ENCODE peak calls at places on chromosomes 11 and 22, in six cellular contexts. Q, A, W, X, Y and F are unnamed samples.

GRCh38 chr11:66727282-66727882 is 1.6 kb downstream of the SPTBN2 start:
- DNase-seq in Q (peak), A (peak), W (peak), X (peak), Y (no peak), F (no peak)

GRCh38 chr11:69014084-69014935 is 1.3 kb upstream of the MRGPRF start:
- DNase-seq in Q (peak), A (no peak), W (no peak), X (no peak), Y (no peak), F (no peak)

GRCh38 chr11:10581481-10582019 is 13.1 kb upstream of the LYVE1 start:
- DNase-seq in Q (peak), A (no peak), W (no peak), X (no peak), Y (peak), F (no peak)

GRCh38 chr11:18466402-18466801 is 10.7 kb downstream of the LDHAL6A start:
- DNase-seq in Q (no peak), A (no peak), W (no peak), X (no peak), Y (no peak), F (no peak)

GRCh38 chr11:1028291-1028540 is 8.3 kb downstream of the MUC6 start:
- DNase-seq in Q (no peak), A (no peak), W (no peak), X (no peak), Y (no peak), F (no peak)

GRCh38 chr22:21051145-21051835 is 5.5 kb downstream of the LRRC74B start:
- DNase-seq in Q (no peak), A (no peak), W (no peak), X (no peak), Y (no peak), F (no peak)

GRCh38 chr11:117180661-117181585 is 2.4 kb downstream of the SIDT2 start:
- DNase-seq in Q (peak), A (peak), W (peak), X (peak), Y (peak), F (peak)

GRCh38 chr22:44622685-44623084 is 79.3 kb upstream of the PRR5 start:
- DNase-seq in Q (no peak), A (no peak), W (no peak), X (no peak), Y (no peak), F (no peak)

GRCh38 chr11:115612331-115612730 is 108.1 kb upstream of the CADM1 start:
- DNase-seq in Q (peak), A (no peak), W (no peak), X (no peak), Y (no peak), F (no peak)

GRCh38 chr22:47629791-47630655 is 867.6 kb downstream of the TBC1D22A start:
- DNase-seq in Q (no peak), A (no peak), W (no peak), X (no peak), Y (peak), F (no peak)

GRCh38 chr11:55714982-55715888 is 53.2 kb downstream of the OR4C6 start:
- DNase-seq in Q (no peak), A (peak), W (peak), X (no peak), Y (no peak), F (no peak)

GRCh38 chr11:65375012-65375411 is 7.4 kb downstream of the SLC25A45 start:
- DNase-seq in Q (no peak), A (no peak), W (no peak), X (no peak), Y (no peak), F (no peak)

DNA sequence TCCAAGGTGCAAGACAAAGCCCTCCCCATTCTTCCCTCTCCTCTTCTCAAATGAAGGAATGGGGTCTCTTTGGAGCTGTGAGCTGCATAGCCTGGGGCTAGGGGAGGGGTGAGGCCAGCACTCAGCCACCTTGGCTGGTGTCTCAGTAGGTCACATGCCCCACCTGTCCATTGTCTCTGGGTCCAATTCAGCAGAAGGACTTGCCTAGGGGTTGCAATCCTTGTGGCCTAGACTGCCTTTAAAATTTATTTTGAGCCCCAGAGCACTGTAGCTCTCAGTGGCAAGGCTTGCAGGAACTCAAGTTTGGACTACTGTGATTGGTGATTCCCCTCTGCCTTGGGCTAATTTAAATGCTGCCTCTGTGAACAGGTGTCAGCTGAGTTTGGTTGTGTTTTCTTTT is 336.7 kb downstream of the DDX10 start:
- DNase-seq in Q (no peak), A (no peak), W (no peak), X (no peak), Y (no peak), F (no peak)
- TF ChIP-seq CTCF in Q (no peak), A (no peak), W (no peak), X (no peak), Y (no peak), F (no peak)

GRCh38 chr11:91857194-91857593 is 367.4 kb upstream of the FAT3 start:
- DNase-seq in Q (no peak), A (no peak), W (no peak), X (no peak), Y (no peak), F (no peak)
- TF ChIP-seq CTCF in Q (no peak), A (no peak), W (no peak), X (no peak), Y (no peak), F (no peak)

GRCh38 chr11:100816823-100817222 is 129.7 kb downstream of the ARHGAP42 start:
- DNase-seq in Q (peak), A (no peak), W (no peak), X (no peak), Y (no peak), F (no peak)
- TF ChIP-seq CTCF in Q (no peak), A (no peak), W (no peak), X (no peak), Y (no peak), F (no peak)

GRCh38 chr11:32297629-32298028 is 137.7 kb downstream of the WT1 start:
- DNase-seq in Q (peak), A (peak), W (peak), X (no peak), Y (no peak), F (no peak)
- TF ChIP-seq CTCF in Q (no peak), A (peak), W (peak), X (peak), Y (no peak), F (peak)

GRCh38 chr11:43685483-43685882 is 4.9 kb downstream of the HSD17B12 start:
- DNase-seq in Q (peak), A (peak), W (no peak), X (no peak), Y (no peak), F (no peak)
- TF ChIP-seq CTCF in Q (no peak), A (peak), W (no peak), X (peak), Y (no peak), F (no peak)

DNA sequence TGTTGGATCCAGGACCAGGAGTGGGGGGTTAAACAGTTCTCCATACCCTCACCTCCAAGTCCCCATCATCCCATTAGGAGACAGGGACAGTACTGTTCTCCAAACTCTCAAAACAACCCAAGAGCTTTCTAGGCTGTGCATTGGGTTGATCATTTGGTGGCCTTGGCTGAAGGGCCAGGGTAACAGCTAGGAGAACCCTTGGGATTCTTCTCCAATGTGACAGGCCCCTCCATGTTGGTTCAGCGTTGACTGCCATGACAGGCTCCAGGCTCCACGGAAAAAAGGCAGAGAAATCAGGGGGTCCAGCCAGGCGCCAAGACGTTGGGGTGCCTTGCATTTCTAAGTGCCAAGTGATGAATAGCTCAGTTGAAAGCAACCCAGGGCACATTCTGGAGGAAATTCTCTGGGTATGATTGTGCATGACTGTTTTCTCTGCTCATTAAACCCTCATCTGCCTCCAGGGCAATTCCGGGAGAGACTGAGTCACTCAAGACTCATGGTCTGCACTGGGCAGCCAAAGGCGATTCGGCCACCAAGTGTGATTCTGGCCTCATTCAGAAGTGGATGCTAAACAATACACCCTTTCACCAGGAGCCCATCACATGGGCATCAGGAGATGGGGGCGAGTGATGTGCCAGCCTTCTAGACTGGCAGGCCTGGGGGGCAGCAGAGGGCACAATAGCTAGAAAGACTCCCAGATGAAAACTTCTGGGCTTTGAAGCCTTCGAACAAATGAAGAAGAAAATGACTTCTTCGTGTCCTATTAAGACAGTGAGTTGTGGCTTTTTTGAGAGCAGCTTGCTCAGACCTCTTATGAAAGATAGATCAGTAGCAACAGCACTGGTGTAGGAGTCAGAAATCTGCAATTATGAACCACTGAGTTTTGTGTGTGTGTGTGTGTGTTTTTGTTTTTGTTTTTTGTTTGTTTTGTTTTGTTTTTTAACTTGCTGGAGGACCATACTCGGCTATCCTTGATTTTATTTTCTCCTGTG is 27.7 kb downstream of the CD44 start:
- DNase-seq in Q (peak), A (peak), W (peak), X (peak), Y (no peak), F (no peak)
- TF ChIP-seq CTCF in Q (no peak), A (peak), W (no peak), X (no peak), Y (no peak), F (no peak)

GRCh38 chr22:34105461-34106062 is 185.3 kb upstream of the LARGE1 start:
- DNase-seq in Q (no peak), A (peak), W (peak), X (no peak), Y (peak), F (peak)
- TF ChIP-seq CTCF in Q (no peak), A (peak), W (no peak), X (peak), Y (peak), F (no peak)

DNA sequence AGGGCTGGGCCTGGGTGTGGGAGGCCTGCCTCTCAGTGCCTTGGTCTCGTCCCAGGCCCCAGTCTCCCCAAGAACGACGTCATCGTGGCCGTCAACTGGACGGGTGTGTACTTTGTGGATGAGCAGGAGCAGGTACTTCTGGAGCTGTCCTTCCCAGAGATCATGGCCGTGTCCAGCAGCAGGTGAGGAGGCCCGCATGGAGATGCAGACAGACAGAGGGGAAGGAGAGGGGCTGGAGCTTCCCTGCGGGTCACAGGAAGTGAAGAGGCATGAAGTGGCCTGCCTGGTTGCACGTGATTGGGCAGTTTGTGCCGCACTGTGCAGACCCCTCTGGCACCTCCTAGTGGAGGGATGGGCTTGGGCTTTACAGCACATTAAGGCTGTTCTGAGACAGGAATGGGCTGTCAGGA is 70.4 kb downstream of the MYO7A start:
- DNase-seq in Q (no peak), A (no peak), W (peak), X (peak), Y (no peak), F (peak)
- TF ChIP-seq CTCF in Q (peak), A (peak), W (no peak), X (no peak), Y (no peak), F (no peak)

DNA sequence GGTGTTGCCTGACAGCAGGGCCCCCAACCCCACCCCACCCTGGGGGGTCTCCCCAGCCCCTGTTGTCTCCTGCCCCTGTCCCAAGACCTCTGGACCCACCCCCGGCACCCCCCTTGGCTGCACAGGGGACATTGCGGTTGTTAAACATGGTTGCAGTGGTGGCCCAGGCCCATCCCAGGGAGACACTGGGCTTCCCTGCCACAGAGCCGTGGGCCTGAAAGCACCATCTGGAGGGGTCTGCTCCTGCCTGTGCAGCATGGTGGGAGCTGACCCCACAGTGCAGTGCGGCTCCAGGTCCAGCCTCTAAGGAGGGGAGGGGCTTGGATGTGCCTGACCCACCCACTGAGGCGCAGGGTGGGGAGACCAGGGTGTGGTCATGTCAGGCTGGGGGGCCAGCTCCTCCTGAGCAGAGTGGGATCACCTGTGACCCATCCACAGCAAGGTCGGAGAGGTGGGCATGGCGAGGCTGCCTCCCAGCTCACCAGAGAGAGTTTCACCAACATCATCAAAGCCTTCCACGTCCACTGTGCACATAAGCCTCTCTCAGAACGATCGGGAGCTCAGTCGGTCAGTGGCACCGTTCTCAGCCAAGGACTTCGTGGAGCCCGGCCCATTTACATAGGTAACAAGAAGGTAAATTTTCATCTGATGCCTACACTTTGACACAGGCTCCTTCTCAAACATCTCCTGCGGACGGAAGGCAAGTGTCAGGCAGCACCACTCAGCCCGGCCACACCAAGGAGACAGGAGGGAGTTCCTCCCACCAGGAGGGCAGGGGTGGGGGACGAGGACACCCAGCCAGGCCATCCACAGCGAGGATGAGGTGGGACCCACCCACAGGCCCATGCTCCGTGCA is 201.1 kb downstream of the BRD1 start:
- DNase-seq in Q (no peak), A (no peak), W (no peak), X (no peak), Y (no peak), F (no peak)
- TF ChIP-seq CTCF in Q (no peak), A (no peak), W (no peak), X (no peak), Y (no peak), F (no peak)

GRCh38 chr22:28835630-28836189 is 35.3 kb upstream of the XBP1 start:
- DNase-seq in Q (no peak), A (no peak), W (no peak), X (no peak), Y (no peak), F (no peak)

GRCh38 chr22:28843633-28844032 is 39.7 kb upstream of the ZNRF3 start:
- DNase-seq in Q (no peak), A (no peak), W (no peak), X (no peak), Y (no peak), F (no peak)

GRCh38 chr22:28837640-28838039 is 37.3 kb upstream of the XBP1 start:
- DNase-seq in Q (no peak), A (no peak), W (no peak), X (no peak), Y (no peak), F (no peak)

GRCh38 chr22:28838971-28839370 is 38.6 kb upstream of the XBP1 start:
- DNase-seq in Q (no peak), A (no peak), W (no peak), X (no peak), Y (no peak), F (no peak)

GRCh38 chr22:28841111-28841510 is 40.7 kb upstream of the XBP1 start:
- DNase-seq in Q (no peak), A (no peak), W (no peak), X (no peak), Y (no peak), F (no peak)
- TF ChIP-seq CTCF in Q (no peak), A (no peak), W (no peak), X (no peak), Y (no peak), F (no peak)